ENCODE peak calls at places on chromosomes 11 and 22, in five cellular contexts. D is H7; O is suprapubic skin; U is HCT116; Q is CD4-positive, CD25-positive, alpha-beta regulatory T cell. M is an unnamed sample.

GRCh38 chr11:48675945-48676344 is 187.4 kb downstream of the OR4A47 start:
- DNase-seq in D (no peak), O (no peak), U (no peak), Q (no peak), M (no peak)

GRCh38 chr22:29503811-29504372 is 23.9 kb downstream of the NEFH start:
- DNase-seq in D (no peak), O (no peak), U (no peak), Q (no peak), M (no peak)

GRCh38 chr22:22751043-22751603 is 106.7 kb downstream of the GGTLC2 start:
- DNase-seq in D (no peak), O (no peak), U (no peak), Q (no peak), M (no peak)

GRCh38 chr22:23068096-23068831 is 2.1 kb upstream of the GNAZ start:
- DNase-seq in D (peak), O (peak), U (no peak), Q (no peak), M (peak)

GRCh38 chr22:41943661-41944209 is 3.2 kb downstream of the CENPM start:
- DNase-seq in D (no peak), O (no peak), U (no peak), Q (no peak), M (no peak)

GRCh38 chr22:20420157-20420842 is 17.3 kb downstream of the SCARF2 start:
- DNase-seq in D (no peak), O (no peak), U (no peak), Q (no peak), M (no peak)

GRCh38 chr11:134592391-134592990 is 180.4 kb upstream of the B3GAT1 start:
- DNase-seq in D (peak), O (no peak), U (peak), Q (no peak), M (no peak)

GRCh38 chr11:1226981-1227550 is 4.2 kb downstream of the MUC5B start:
- DNase-seq in D (peak), O (peak), U (no peak), Q (no peak), M (no peak)

GRCh38 chr11:12680246-12680939 is 6.2 kb downstream of the TEAD1 start:
- DNase-seq in D (peak), O (peak), U (no peak), Q (peak), M (no peak)

GRCh38 chr11:207213-208176 is at the start of the genes BET1L and RIC8A:
- DNase-seq in D (peak), O (peak), U (peak), Q (peak), M (peak)
- H3K4me3 ChIP-seq in D (peak), O (peak), U (peak), Q (peak), M (peak)

DNA sequence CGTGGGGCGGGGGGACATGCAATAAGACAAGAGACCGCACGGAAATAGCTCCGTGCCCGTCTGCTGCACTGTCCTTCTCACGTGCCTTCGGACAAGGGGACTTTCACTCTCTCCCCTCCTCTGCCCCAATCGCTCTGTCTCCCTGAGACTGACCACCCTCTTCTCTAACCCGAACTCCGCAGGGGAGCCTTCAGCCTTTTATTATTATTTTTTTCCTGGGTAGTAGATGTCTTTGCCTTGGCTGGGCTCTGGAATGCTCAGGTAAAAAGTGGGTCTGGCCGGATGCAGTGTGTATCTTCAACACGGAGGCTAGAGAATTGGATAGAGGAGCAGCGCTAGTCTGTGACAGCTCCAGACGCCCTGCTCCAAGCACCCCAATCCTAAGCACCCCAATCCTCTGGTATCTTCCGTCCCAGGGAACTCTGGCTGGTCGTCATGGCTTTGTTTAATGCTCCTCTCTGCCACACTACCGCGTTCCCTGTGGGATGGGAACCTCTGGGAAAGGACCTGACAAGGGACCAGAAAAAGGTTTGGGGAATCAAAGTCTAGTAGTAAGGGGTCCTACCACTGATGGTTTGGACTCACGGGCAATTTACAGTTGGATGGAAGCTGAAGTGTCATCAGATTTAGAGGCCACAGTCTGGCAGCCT is 25.1 kb upstream of the ROBO3 start:
- DNase-seq in D (no peak), O (no peak), U (no peak), Q (no peak), M (no peak)
- H3K4me3 ChIP-seq in D (peak), O (peak), U (no peak), Q (no peak), M (no peak)

GRCh38 chr11:44016129-44016528 is 31.7 kb upstream of the ACCSL start:
- DNase-seq in D (peak), O (peak), U (no peak), Q (no peak), M (no peak)
- H3K4me3 ChIP-seq in D (no peak), O (no peak), U (no peak), Q (no peak), M (no peak)

GRCh38 chr11:67506426-67507032 is 1.4 kb upstream of the PITPNM1 start:
- DNase-seq in D (no peak), O (no peak), U (no peak), Q (no peak), M (peak)
- H3K4me3 ChIP-seq in D (no peak), O (no peak), U (peak), Q (peak), M (no peak)

DNA sequence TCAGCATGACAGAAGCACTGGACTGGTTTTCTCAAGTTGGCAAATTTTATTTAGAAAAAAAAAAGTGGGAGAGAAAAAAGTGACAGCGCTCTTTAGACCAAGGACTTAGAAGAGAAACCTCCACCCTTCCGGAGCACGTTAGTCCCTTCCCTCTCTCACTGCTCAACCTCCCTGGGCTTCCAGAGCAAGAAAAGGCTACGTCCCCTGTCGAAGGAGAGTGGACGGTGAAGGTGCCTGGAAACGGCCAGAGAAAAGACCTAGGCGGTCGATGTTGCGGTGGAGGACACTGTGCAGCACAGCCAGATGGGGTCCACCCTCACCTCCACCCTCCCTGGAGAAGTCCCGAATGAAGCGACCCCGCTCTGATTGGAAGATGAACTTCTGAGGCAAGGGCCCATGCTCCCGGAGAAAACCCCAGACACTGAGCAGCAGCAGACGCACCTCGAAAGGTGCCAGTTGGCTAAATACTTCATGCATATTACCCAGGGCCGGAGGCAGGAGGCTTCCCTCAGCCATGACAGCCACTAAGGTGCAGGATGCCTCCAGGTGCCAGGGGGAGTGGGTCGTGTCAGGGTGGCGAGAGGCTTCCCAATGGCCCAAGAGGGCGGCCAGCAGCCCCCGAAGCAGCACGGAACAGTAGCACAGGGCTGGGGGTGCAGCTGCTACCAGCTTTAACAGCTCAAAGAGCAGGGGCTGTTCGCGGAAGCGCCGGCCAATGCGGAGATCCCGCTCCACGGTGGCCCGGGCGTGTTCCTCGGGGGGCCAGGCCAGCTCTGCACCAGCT is 604 bp upstream of the GANAB start:
- DNase-seq in D (no peak), O (no peak), U (no peak), Q (no peak), M (no peak)
- H3K4me3 ChIP-seq in D (peak), O (peak), U (no peak), Q (peak), M (peak)

GRCh38 chr11:132942611-132943324 is 589.5 kb downstream of the OPCML start:
- DNase-seq in D (peak), O (no peak), U (no peak), Q (no peak), M (no peak)
- H3K4me3 ChIP-seq in D (peak), O (peak), U (no peak), Q (no peak), M (no peak)

DNA sequence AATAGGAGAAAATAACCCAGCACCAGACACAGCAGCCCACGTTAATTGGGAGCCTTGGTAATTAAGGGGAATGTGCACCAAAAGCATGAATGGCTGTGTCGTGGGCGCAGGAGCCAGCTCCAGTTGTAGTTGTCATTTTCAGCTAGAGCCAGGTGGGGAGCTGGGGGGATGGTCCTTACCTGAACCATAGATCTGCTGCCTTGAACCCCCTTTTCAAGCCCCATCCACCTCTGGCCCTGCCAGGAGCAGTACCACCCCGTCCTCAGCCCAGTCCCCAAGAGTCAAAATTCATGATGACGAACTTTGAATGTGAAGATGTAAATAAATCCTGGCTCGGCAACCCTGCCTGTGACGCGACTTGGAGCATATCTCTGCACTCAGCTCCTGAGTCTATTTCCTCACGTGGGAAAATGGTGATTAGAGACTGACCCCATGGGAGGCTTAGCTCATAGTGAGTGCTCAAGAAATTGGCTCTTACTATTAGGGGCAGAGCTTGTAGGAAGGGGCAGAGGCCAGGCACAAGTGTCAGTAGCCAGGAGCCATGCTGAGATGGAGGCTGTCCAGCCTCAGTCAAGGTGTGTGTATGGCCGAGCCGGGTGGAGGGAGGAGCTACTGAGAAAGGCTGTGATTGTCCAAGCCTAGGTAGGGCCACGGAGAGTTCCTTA is 794 bp upstream of the FXYD6 start:
- DNase-seq in D (peak), O (no peak), U (no peak), Q (no peak), M (no peak)
- H3K4me3 ChIP-seq in D (peak), O (peak), U (peak), Q (no peak), M (no peak)